ENCODE peak calls at places on chromosome 5, in ten cellular contexts. I is naive thymus-derived CD8-positive, alpha-beta T cell; A is HEK293T; R is sciatic nerve; B is A549; W is CD8-positive, alpha-beta T cell; F is hepatic stellate cell; Z is RCC 7860; N is stimulated activated CD4-positive, alpha-beta T cell treated with anti-CD3 and anti-CD28 coated beads, Interleukin-4, amount 100 ng/mL, for 48 hours; M is H1. Q is an unnamed sample.
A peak's percentile ranks its signal among the peaks of the same experiment; 100 is the strongest.

GRCh38 chr5:38208782-38209378 is 49.5 kb upstream of the EGFLAM start:
- DNase-seq in I (no peak), A (peak; percentile 59), R (no peak), B (peak; percentile 19), W (no peak), F (no peak), Z (peak; percentile 54), N (no peak), M (no peak), Q (peak; percentile 21)

GRCh38 chr5:157820593-157821252 is 38.2 kb downstream of the CLINT1 start:
- DNase-seq in I (peak; percentile 24), A (peak; percentile 15), R (no peak), B (peak; percentile 20), W (no peak), F (no peak), Z (no peak), N (peak; percentile 7), M (no peak), Q (no peak)

GRCh38 chr5:150590979-150591411 is 49.5 kb upstream of the SYNPO start:
- DNase-seq in I (no peak), A (no peak), R (peak; percentile 70), B (no peak), W (no peak), F (no peak), Z (no peak), N (no peak), M (no peak), Q (no peak)

GRCh38 chr5:69010443-69010842 is 83.4 kb upstream of the SLC30A5 start:
- DNase-seq in I (no peak), A (no peak), R (no peak), B (no peak), W (no peak), F (no peak), Z (no peak), N (no peak), M (no peak), Q (no peak)

GRCh38 chr5:79259383-79259782 is 23.5 kb downstream of the JMY start:
- DNase-seq in I (no peak), A (no peak), R (no peak), B (no peak), W (no peak), F (no peak), Z (no peak), N (no peak), M (no peak), Q (no peak)

GRCh38 chr5:53994148-53994547 is 316.2 kb downstream of the ARL15 start:
- DNase-seq in I (no peak), A (no peak), R (no peak), B (no peak), W (no peak), F (peak; percentile 37), Z (no peak), N (no peak), M (no peak), Q (no peak)

GRCh38 chr5:5304361-5305035 is 118.0 kb upstream of the ICE1 start:
- DNase-seq in I (no peak), A (no peak), R (no peak), B (no peak), W (no peak), F (no peak), Z (no peak), N (no peak), M (no peak), Q (no peak)

GRCh38 chr5:114243281-114243982 is 118.4 kb upstream of the KCNN2 start:
- DNase-seq in I (no peak), A (no peak), R (no peak), B (no peak), W (no peak), F (peak; percentile 38), Z (no peak), N (no peak), M (no peak), Q (peak; percentile 87)

GRCh38 chr5:59296317-59297264 is 596.9 kb downstream of the PDE4D start:
- DNase-seq in I (no peak), A (no peak), R (no peak), B (peak; percentile 52), W (no peak), F (no peak), Z (peak; percentile 59), N (no peak), M (no peak), Q (peak; percentile 62)

GRCh38 chr5:139592289-139592688 is 31.1 kb downstream of the UBE2D2 start:
- DNase-seq in I (no peak), A (no peak), R (no peak), B (no peak), W (no peak), F (no peak), Z (no peak), N (no peak), M (no peak), Q (no peak)

GRCh38 chr5:175830586-175831300 is 40.6 kb upstream of the CPLX2 start:
- DNase-seq in I (no peak), A (no peak), R (no peak), B (no peak), W (no peak), F (no peak), Z (no peak), N (no peak), M (no peak), Q (no peak)

GRCh38 chr5:179960204-179960831 is 52.6 kb upstream of the TBC1D9B start:
- DNase-seq in I (no peak), A (no peak), R (no peak), B (no peak), W (no peak), F (no peak), Z (no peak), N (no peak), M (no peak), Q (no peak)

GRCh38 chr5:32100903-32101302 is 73.2 kb downstream of the GOLPH3 start:
- DNase-seq in I (no peak), A (no peak), R (no peak), B (no peak), W (no peak), F (no peak), Z (no peak), N (no peak), M (no peak), Q (no peak)

GRCh38 chr5:11251242-11251641 is 490.2 kb upstream of the DAP start:
- DNase-seq in I (no peak), A (no peak), R (no peak), B (no peak), W (no peak), F (no peak), Z (no peak), N (no peak), M (no peak), Q (no peak)

GRCh38 chr5:73899055-73899454 is 273.1 kb downstream of the ARHGEF28 start:
- DNase-seq in I (no peak), A (no peak), R (no peak), B (no peak), W (no peak), F (no peak), Z (no peak), N (no peak), M (no peak), Q (no peak)

GRCh38 chr5:1324719-1325190 is 20.1 kb downstream of the CLPTM1L start:
- DNase-seq in I (no peak), A (no peak), R (no peak), B (no peak), W (no peak), F (no peak), Z (no peak), N (no peak), M (no peak), Q (no peak)

GRCh38 chr5:83388608-83389007 is 82.9 kb upstream of the VCAN start:
- DNase-seq in I (no peak), A (no peak), R (no peak), B (no peak), W (no peak), F (no peak), Z (no peak), N (no peak), M (no peak), Q (no peak)

Q was measured in SJSA1.